ENCODE peak calls at places on chromosomes 6 and 20, in four cellular contexts. H, I, K and T are unnamed samples.
A peak's percentile ranks its signal among the peaks of the same experiment; 100 is the strongest.

GRCh38 chr6:166627875-166628849 is 1.1 kb upstream of the RPS6KA2 start:
- DNase-seq in H (peak; percentile 83), I (no peak), K (peak; percentile 71), T (peak; percentile 59)

GRCh38 chr6:14910692-14911547 is 334.9 kb upstream of the JARID2 start:
- DNase-seq in I (peak; percentile 78), K (no peak), H (peak; percentile 66), T (peak; percentile 44)

GRCh38 chr6:4319992-4320683 is 184.8 kb upstream of the ECI2 start:
- DNase-seq in I (no peak), K (no peak), H (no peak), T (no peak)

GRCh38 chr6:84728602-84729001 is 35.8 kb downstream of the TBX18 start:
- DNase-seq in K (no peak), I (no peak), H (no peak), T (no peak)

GRCh38 chr6:29924287-29924686 is 18.0 kb upstream of the HLA-A start:
- DNase-seq in K (no peak), H (no peak), I (no peak), T (no peak)

GRCh38 chr6:148508401-148509151 is 165.9 kb downstream of the SASH1 start:
- DNase-seq in K (no peak), H (no peak), I (no peak), T (no peak)

GRCh38 chr20:24783631-24784492 is 165.2 kb upstream of the CST7 start:
- DNase-seq in I (peak; percentile 20), H (no peak), K (no peak), T (peak; percentile 62)

GRCh38 chr20:40757087-40757486 is 68.1 kb upstream of the MAFB start:
- DNase-seq in I (peak; percentile 13), H (no peak), K (no peak), T (no peak)

GRCh38 chr6:136526937-136527336 is 23.3 kb downstream of the MAP7 start:
- DNase-seq in H (no peak), I (no peak), K (no peak), T (no peak)

GRCh38 chr6:37516920-37517405 is 17.3 kb upstream of the CCDC167 start:
- DNase-seq in I (no peak), K (no peak), H (peak; percentile 78), T (no peak)

GRCh38 chr6:37516076-37516919 is 16.6 kb upstream of the CCDC167 start:
- DNase-seq in I (peak; percentile 78), H (peak; percentile 89), K (peak; percentile 36), T (no peak)

GRCh38 chr6:37518116-37518515 is 18.4 kb upstream of the CCDC167 start:
- DNase-seq in K (no peak), I (no peak), H (no peak), T (no peak)

GRCh38 chr6:37515712-37516075 is 16.0 kb upstream of the CCDC167 start:
- DNase-seq in H (no peak), I (no peak), K (no peak), T (no peak)

GRCh38 chr6:37517411-37517812 is 17.7 kb upstream of the CCDC167 start:
- DNase-seq in H (no peak), I (no peak), K (no peak), T (no peak)
- TF ChIP-seq POLR2A in H (no peak), I (no peak), K (no peak), T (no peak)

GRCh38 chr6:142373268-142374089 is 71.7 kb downstream of the ADGRG6 start:
- DNase-seq in H (no peak), K (no peak), I (no peak), T (no peak)
- TF ChIP-seq CTCF in H (no peak), K (no peak), I (no peak), T (no peak)

DNA sequence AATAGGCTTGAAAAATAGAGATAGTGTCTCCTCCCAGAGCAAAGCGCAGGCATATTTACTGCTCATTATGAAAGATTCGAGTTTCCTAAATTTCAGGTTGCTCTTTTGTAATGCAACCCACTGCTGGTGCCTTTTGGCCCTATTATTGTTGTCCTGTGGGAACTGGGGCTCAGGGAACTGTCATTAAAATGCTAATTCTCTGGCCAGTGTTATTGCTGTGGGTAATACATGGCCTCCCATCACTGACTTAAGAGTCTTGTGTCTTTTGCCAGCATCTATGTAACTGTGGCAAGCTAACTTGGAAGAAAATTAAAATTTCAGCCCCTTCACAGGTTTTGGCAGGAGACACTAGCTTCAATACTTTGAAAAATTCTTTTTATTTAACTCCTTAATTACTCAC is 754.1 kb upstream of the MAP3K7 start:
- DNase-seq in I (no peak), H (no peak), K (no peak), T (no peak)
- H3K4me3 ChIP-seq in I (no peak overlapping the region), H (no peak overlapping the region), K (no peak overlapping the region), T (no peak overlapping the region)

DNA sequence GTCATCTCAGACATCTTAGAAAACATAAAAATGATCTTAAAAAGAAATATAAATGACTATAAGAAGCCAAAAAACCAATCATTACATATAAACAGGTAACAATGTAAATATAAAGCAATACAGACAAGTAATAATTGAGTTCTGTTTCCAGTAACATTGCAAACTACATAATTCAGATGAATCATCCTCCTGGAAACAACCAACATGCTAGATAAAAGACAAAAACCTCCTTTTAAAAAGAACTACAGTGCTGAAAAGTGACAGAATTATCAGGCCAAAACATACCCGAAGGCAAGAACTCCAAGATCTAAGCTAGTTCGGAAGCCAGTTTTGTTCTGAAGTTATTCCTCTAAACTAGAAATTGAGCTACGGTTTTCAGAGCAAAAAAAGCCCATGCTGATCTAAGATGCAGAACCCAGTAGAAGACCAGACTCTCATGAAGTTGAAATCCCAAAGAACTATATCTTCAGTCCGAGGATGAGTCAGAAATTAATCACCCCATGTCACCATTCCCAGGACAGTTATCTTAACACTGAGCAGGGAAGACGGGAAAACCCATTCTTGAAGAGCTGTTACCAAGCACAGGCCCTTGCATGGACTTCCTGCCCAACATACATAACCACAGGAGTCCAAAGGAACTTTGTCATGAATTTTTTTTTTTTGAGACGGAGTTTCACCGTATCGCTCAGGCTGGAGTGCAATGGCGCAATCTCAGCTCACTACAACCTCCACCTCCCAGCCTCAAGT is 9.8 kb downstream of the PGM3 start:
- DNase-seq in I (no peak), K (no peak), H (no peak), T (no peak)
- TF ChIP-seq POLR2A in I (no peak), K (no peak), H (no peak), T (no peak)

GRCh38 chr6:105835373-105835772 is 250.8 kb upstream of the PRDM1 start:
- DNase-seq in H (no peak), I (no peak), K (no peak), T (no peak)
- TF ChIP-seq CTCF in H (no peak), I (peak; percentile 8), K (no peak), T (no peak)

DNA sequence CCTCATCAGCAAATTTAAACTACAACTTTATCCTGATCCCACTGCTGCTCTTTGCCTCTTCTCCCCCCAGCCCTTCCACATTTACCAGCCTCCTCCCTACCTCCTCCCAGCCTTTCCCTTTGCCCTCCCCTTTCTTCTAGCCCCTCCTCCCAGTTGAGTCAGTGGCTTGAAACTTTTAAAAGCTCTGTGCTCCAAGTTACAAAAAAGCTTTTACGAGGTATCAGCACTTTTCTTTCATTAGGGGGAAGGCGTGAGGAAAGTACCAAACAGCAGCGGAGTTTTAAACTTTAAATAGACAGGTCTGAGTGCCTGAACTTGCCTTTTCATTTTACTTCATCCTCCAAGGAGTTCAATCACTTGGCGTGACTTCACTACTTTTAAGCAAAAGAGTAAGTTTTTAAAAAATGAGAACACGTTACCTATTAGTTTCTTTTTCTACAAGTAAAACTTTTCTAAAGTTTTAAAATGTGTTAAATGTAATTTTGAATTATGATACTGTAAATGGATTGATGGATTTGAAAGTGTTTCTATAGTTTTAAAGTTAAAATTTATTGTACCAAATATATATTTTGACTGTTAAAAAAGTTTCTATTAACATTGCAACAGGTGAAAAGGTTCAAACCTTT is at the start of gene GJA1:
- DNase-seq in K (no peak), H (no peak), I (no peak), T (no peak)
- H3K4me3 ChIP-seq in K (peak within 1 kb of the TSS; percentile 69), H (peak within 1 kb of the TSS; percentile 48), I (no peak within 1 kb of the TSS), T (peak within 1 kb of the TSS; percentile 56)